ENCODE peak calls at places on chromosome 16, in four cellular contexts. One of them, this sample, is unnamed.

GRCh38 chr16:22648141-22648540 is 137.4 kb downstream of the NPIPB5 start:
- DNase-seq in choroid plexus epithelial cell: no peak
- DNase-seq in AG10803: no peak
- DNase-seq in psoas muscle: no peak
- DNase-seq in this sample: no peak

GRCh38 chr16:57341441-57342303 is 16.9 kb upstream of the CCL22 start:
- DNase-seq in psoas muscle: no peak
- DNase-seq in AG10803: peak; percentile 96
- DNase-seq in choroid plexus epithelial cell: peak; percentile 85
- DNase-seq in this sample: peak; percentile 86

GRCh38 chr16:25063865-25064264 is 47.7 kb upstream of the LCMT1 start:
- DNase-seq in AG10803: peak; percentile 38
- DNase-seq in psoas muscle: no peak
- DNase-seq in choroid plexus epithelial cell: peak; percentile 61
- DNase-seq in this sample: peak; percentile 74

GRCh38 chr16:85573696-85574641 is 39.2 kb upstream of the GSE1 start:
- DNase-seq in psoas muscle: peak; percentile 68
- DNase-seq in AG10803: peak; percentile 44
- DNase-seq in choroid plexus epithelial cell: peak; percentile 54
- DNase-seq in this sample: peak; percentile 78

GRCh38 chr16:13529193-13529982 is 390.6 kb upstream of the ERCC4 start:
- DNase-seq in choroid plexus epithelial cell: no peak
- DNase-seq in psoas muscle: no peak
- DNase-seq in AG10803: no peak
- DNase-seq in this sample: no peak

GRCh38 chr16:12675852-12676251 is 127.8 kb downstream of the CPPED1 start:
- DNase-seq in AG10803: peak; percentile 53
- DNase-seq in choroid plexus epithelial cell: peak; percentile 77
- DNase-seq in psoas muscle: no peak
- DNase-seq in this sample: peak; percentile 75

GRCh38 chr16:71637398-71637797 is 11.4 kb downstream of the MARVELD3 start:
- DNase-seq in psoas muscle: no peak
- DNase-seq in choroid plexus epithelial cell: peak; percentile 99
- DNase-seq in AG10803: peak; percentile 64
- DNase-seq in this sample: peak; percentile 86

GRCh38 chr16:74143171-74143570 is 153.4 kb upstream of the PSMD7 start:
- DNase-seq in psoas muscle: no peak
- DNase-seq in choroid plexus epithelial cell: no peak
- DNase-seq in AG10803: no peak
- DNase-seq in this sample: no peak

GRCh38 chr16:85348921-85349334 is 236.7 kb upstream of the CIBAR2 start:
- DNase-seq in psoas muscle: no peak
- DNase-seq in choroid plexus epithelial cell: no peak
- DNase-seq in AG10803: no peak
- DNase-seq in this sample: no peak

GRCh38 chr16:74611721-74612120 is 4.8 kb upstream of the GLG1 start:
- DNase-seq in AG10803: no peak
- DNase-seq in choroid plexus epithelial cell: peak; percentile 78
- DNase-seq in psoas muscle: no peak
- DNase-seq in this sample: peak; percentile 95

GRCh38 chr16:82456683-82457082 is 170.1 kb upstream of the CDH13 start:
- DNase-seq in AG10803: peak; percentile 81
- DNase-seq in psoas muscle: peak; percentile 54
- DNase-seq in choroid plexus epithelial cell: peak; percentile 72
- DNase-seq in this sample: peak; percentile 36

GRCh38 chr16:4133897-4134372 is 17.7 kb upstream of the ADCY9 start:
- DNase-seq in choroid plexus epithelial cell: no peak
- DNase-seq in AG10803: no peak
- DNase-seq in psoas muscle: no peak
- DNase-seq in this sample: no peak

GRCh38 chr16:56669005-56669839 is at the start of gene MT1H:
- DNase-seq in AG10803: no peak
- DNase-seq in choroid plexus epithelial cell: no peak
- DNase-seq in psoas muscle: no peak
- DNase-seq in this sample: no peak

GRCh38 chr16:73064996-73065349 is 17.0 kb upstream of the ZFHX3 start:
- DNase-seq in choroid plexus epithelial cell: no peak
- DNase-seq in AG10803: no peak
- DNase-seq in psoas muscle: peak; percentile 62
- DNase-seq in this sample: no peak

GRCh38 chr16:59886021-59886420 is 1151.9 kb upstream of the GOT2 start:
- DNase-seq in choroid plexus epithelial cell: peak; percentile 66
- DNase-seq in AG10803: peak; percentile 90
- DNase-seq in psoas muscle: peak; percentile 39
- DNase-seq in this sample: peak; percentile 5

GRCh38 chr16:57132470-57132869 is 40.1 kb downstream of the CPNE2 start:
- DNase-seq in AG10803: no peak
- DNase-seq in choroid plexus epithelial cell: no peak
- DNase-seq in psoas muscle: no peak
- DNase-seq in this sample: no peak

GRCh38 chr16:4283939-4284338 is 11.1 kb upstream of the TFAP4 start:
- DNase-seq in choroid plexus epithelial cell: peak; percentile 48
- DNase-seq in AG10803: no peak
- DNase-seq in psoas muscle: no peak
- DNase-seq in this sample: peak; percentile 70

GRCh38 chr16:87114832-87115231 is 202.4 kb downstream of the C16orf95 start:
- DNase-seq in choroid plexus epithelial cell: no peak
- DNase-seq in AG10803: no peak
- DNase-seq in psoas muscle: no peak
- DNase-seq in this sample: no peak

GRCh38 chr16:55496509-55497145 is 12.2 kb upstream of the LPCAT2 start:
- DNase-seq in choroid plexus epithelial cell: no peak
- DNase-seq in AG10803: no peak
- DNase-seq in psoas muscle: no peak
- DNase-seq in this sample: no peak

GRCh38 chr16:85246473-85246872 is 134.2 kb upstream of the CIBAR2 start:
- DNase-seq in choroid plexus epithelial cell: no peak
- DNase-seq in AG10803: no peak
- DNase-seq in psoas muscle: no peak
- DNase-seq in this sample: no peak

GRCh38 chr16:54363760-54364159 is 77.2 kb upstream of the IRX3 start:
- DNase-seq in choroid plexus epithelial cell: no peak
- DNase-seq in AG10803: no peak
- DNase-seq in psoas muscle: no peak
- DNase-seq in this sample: no peak

GRCh38 chr16:65769055-65769465 is 597.4 kb upstream of the CDH5 start:
- DNase-seq in psoas muscle: no peak
- DNase-seq in AG10803: no peak
- DNase-seq in choroid plexus epithelial cell: peak; percentile 64
- DNase-seq in this sample: peak; percentile 59

GRCh38 chr16:19994771-19995170 is 78.9 kb downstream of the GPR139 start:
- DNase-seq in choroid plexus epithelial cell: no peak
- DNase-seq in psoas muscle: no peak
- DNase-seq in AG10803: no peak
- DNase-seq in this sample: no peak

GRCh38 chr16:57867000-57867561 is 64.8 kb upstream of the KIFC3 start:
- DNase-seq in choroid plexus epithelial cell: no peak
- DNase-seq in AG10803: no peak
- DNase-seq in psoas muscle: no peak
- DNase-seq in this sample: peak; percentile 10

GRCh38 chr16:66150691-66151090 is 215.8 kb upstream of the CDH5 start:
- DNase-seq in psoas muscle: no peak
- DNase-seq in choroid plexus epithelial cell: peak; percentile 79
- DNase-seq in AG10803: peak; percentile 89
- DNase-seq in this sample: peak; percentile 28

GRCh38 chr16:2531696-2532493 is 687 bp upstream of the CEMP1 start:
- DNase-seq in choroid plexus epithelial cell: peak; percentile 98
- DNase-seq in AG10803: peak; percentile 96
- DNase-seq in psoas muscle: peak; percentile 99
- DNase-seq in this sample: peak; percentile 95

GRCh38 chr16:2529961-2530628 is 1.1 kb downstream of the CEMP1 start:
- DNase-seq in AG10803: no peak
- DNase-seq in psoas muscle: peak; percentile 52
- DNase-seq in choroid plexus epithelial cell: no peak
- DNase-seq in this sample: no peak

GRCh38 chr16:2531371-2531695 is at the start of gene CEMP1:
- DNase-seq in psoas muscle: no peak
- DNase-seq in AG10803: no peak
- DNase-seq in choroid plexus epithelial cell: no peak
- DNase-seq in this sample: no peak

GRCh38 chr16:2529061-2529931 is 1.9 kb downstream of the CEMP1 start:
- DNase-seq in AG10803: no peak
- DNase-seq in choroid plexus epithelial cell: no peak
- DNase-seq in psoas muscle: peak; percentile 55
- DNase-seq in this sample: peak; percentile 12

DNA sequence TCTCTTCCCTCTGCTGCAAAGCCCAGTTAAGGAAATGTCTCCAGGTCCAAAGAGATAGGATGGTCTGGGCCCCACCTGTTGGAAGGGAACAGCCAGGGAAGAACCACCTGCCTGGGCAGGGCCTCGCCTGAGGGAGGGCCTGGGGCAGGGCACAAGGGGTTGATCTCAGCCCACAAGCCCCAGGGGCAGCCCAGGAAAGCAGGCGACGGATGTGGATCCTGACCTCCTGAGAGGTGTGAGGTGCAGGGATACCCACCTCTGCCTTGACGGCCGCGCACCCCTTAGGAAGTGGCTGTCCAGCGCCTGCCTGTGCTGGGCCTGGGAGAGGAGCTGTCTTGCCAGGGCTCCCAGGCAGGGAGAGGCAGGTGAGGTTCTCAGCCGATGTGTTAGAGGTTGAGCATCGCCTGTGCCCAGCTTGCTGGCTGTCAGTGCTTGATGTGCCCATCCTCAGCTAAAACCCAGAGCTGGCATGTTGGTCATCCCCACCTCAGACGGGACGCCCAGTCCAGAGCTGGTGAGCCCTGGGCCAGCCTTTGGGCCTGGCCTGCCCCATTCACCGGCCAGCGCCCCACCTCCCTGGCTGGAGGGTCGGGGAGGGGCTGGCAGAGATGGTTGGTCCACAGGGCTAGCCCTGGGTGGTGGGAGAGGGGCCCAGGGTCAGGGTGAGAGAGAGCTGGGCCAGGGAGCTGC is 434 bp downstream of the CEMP1 start:
- DNase-seq in choroid plexus epithelial cell: no peak
- DNase-seq in psoas muscle: peak; percentile 55
- DNase-seq in AG10803: no peak
- DNase-seq in this sample: no peak
- H3K4me3 ChIP-seq in choroid plexus epithelial cell: no peak overlapping the region
- H3K4me3 ChIP-seq in psoas muscle: peak overlapping the region; percentile 73
- H3K4me3 ChIP-seq in AG10803: no peak overlapping the region
- H3K4me3 ChIP-seq in this sample: no peak overlapping the region

DNA sequence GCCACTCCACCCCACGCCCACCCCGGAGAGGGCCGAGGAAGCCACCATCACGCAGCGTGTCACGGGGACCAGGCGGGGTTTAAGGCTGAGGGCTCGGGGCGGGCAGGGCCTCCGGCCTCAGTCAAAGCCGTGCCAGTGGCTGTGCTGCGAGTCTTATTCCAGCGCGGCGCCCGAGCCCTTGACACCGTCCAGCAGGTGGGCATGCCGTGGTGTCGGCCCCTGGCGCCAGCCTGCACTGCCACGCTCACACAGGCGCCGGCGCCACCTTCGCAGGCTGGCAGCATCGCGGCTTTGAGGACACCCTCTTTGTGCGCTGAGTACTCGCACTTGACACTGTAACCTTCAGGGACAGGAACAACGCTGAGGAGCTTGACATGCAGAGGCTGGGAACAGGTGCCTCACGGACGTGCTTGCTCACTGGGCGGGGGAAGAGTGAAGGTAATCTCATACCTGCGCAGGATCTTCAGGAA is 34.0 kb upstream of the ZNF629 start:
- DNase-seq in AG10803: no peak
- DNase-seq in choroid plexus epithelial cell: no peak
- DNase-seq in psoas muscle: no peak
- DNase-seq in this sample: no peak
- H3K4me3 ChIP-seq in AG10803: no peak overlapping the region
- H3K4me3 ChIP-seq in choroid plexus epithelial cell: no peak overlapping the region
- H3K4me3 ChIP-seq in psoas muscle: no peak overlapping the region
- H3K4me3 ChIP-seq in this sample: no peak overlapping the region

GRCh38 chr16:89392881-89393730 is 97.3 kb downstream of the ANKRD11 start:
- DNase-seq in AG10803: no peak
- DNase-seq in psoas muscle: peak; percentile 40
- DNase-seq in choroid plexus epithelial cell: no peak
- DNase-seq in this sample: no peak

GRCh38 chr16:89396156-89396555 is 94.2 kb downstream of the ANKRD11 start:
- DNase-seq in AG10803: no peak
- DNase-seq in psoas muscle: peak; percentile 50
- DNase-seq in choroid plexus epithelial cell: no peak
- DNase-seq in this sample: no peak

GRCh38 chr16:89397331-89397861 is 93.0 kb downstream of the ANKRD11 start:
- DNase-seq in AG10803: no peak
- DNase-seq in choroid plexus epithelial cell: no peak
- DNase-seq in psoas muscle: no peak
- DNase-seq in this sample: no peak

GRCh38 chr16:89393731-89394406 is 96.5 kb downstream of the ANKRD11 start:
- DNase-seq in psoas muscle: peak; percentile 72
- DNase-seq in AG10803: peak; percentile 46
- DNase-seq in choroid plexus epithelial cell: no peak
- DNase-seq in this sample: no peak

GRCh38 chr16:89395150-89396142 is 94.9 kb downstream of the ANKRD11 start:
- DNase-seq in choroid plexus epithelial cell: peak; percentile 98
- DNase-seq in psoas muscle: peak; percentile 93
- DNase-seq in AG10803: peak; percentile 98
- DNase-seq in this sample: peak; percentile 98
- H3K4me3 ChIP-seq in choroid plexus epithelial cell: no peak overlapping the region
- H3K4me3 ChIP-seq in psoas muscle: no peak overlapping the region
- H3K4me3 ChIP-seq in AG10803: no peak overlapping the region
- H3K4me3 ChIP-seq in this sample: no peak overlapping the region

GRCh38 chr16:63217011-63217410 is 1180.8 kb upstream of the CDH8 start:
- DNase-seq in psoas muscle: no peak
- DNase-seq in choroid plexus epithelial cell: no peak
- DNase-seq in AG10803: no peak
- DNase-seq in this sample: no peak
- H3K4me3 ChIP-seq in psoas muscle: no peak overlapping the region
- H3K4me3 ChIP-seq in choroid plexus epithelial cell: no peak overlapping the region
- H3K4me3 ChIP-seq in AG10803: no peak overlapping the region
- H3K4me3 ChIP-seq in this sample: no peak overlapping the region

DNA sequence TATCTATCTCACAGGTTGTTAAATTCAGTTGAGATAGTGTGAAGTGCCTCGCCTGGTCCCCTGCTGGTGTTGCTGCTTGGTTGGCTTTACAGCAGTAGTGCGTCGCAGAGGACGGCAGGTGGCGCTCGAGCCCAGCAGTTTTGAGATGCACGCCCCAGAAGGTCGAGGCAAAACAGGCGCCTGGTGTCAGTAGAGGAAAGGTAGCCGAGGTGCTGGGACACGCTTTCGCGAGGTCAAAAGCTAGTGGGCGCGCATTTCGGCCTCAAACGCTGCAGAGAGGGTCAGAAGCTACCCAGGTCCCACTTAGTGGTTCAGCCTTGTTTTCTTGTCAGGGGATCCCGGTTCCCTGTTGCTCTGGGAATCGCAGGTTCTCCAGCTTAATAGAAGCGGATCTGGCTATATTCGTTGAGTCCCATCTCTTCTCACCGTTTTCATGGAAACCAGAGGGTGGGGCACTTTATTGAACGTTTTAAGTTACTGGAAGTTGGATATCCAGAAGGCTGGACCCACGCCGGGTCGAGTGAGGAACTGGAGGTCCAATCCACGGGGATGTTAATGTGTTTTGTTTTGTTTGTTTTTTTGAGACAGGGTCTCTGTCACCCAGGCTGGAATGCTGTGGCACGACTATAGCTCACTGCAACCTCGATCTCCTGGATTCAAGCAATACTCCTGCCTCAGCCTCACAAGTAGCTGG is 10.3 kb upstream of the ZFP90 start:
- DNase-seq in choroid plexus epithelial cell: peak; percentile 86
- DNase-seq in AG10803: peak; percentile 64
- DNase-seq in psoas muscle: peak; percentile 92
- DNase-seq in this sample: peak; percentile 64
- H3K4me3 ChIP-seq in choroid plexus epithelial cell: peak overlapping the region; percentile 32
- H3K4me3 ChIP-seq in AG10803: peak overlapping the region; percentile 44
- H3K4me3 ChIP-seq in psoas muscle: peak overlapping the region; percentile 47
- H3K4me3 ChIP-seq in this sample: no peak overlapping the region

GRCh38 chr16:1019234-1019933 is 37.8 kb downstream of the SOX8 start:
- DNase-seq in psoas muscle: no peak
- DNase-seq in AG10803: peak; percentile 69
- DNase-seq in choroid plexus epithelial cell: peak; percentile 48
- DNase-seq in this sample: peak; percentile 4
- H3K4me3 ChIP-seq in psoas muscle: peak overlapping the region; percentile 33
- H3K4me3 ChIP-seq in AG10803: peak overlapping the region; percentile 31
- H3K4me3 ChIP-seq in choroid plexus epithelial cell: peak overlapping the region; percentile 25
- H3K4me3 ChIP-seq in this sample: no peak overlapping the region

This sample was measured in IMR-90.